ENCODE peak calls at places on chromosomes 5 and 9, in seven cellular contexts. R is adrenal gland, C is HepG2, V is spleen, S is body of pancreas, M is lower leg skin, L is thyroid gland. H is an unnamed sample.

GRCh38 chr9:104227108-104227507 is 133.0 kb downstream of the SMC2 start:
- DNase-seq in R (no peak), C (no peak), V (no peak), S (no peak), M (no peak), L (no peak), H (no peak)

GRCh38 chr5:126982926-126983873 is 47.2 kb downstream of the MARCHF3 start:
- DNase-seq in R (no peak), C (no peak), V (no peak), S (no peak), M (no peak), L (no peak), H (no peak)

GRCh38 chr9:104810421-104811339 is 46.8 kb downstream of the NIPSNAP3B start:
- DNase-seq in R (peak), C (no peak), V (no peak), S (peak), M (no peak), L (peak), H (peak)

GRCh38 chr5:147809830-147810666 is 21.4 kb downstream of the SPINK1 start:
- DNase-seq in R (no peak), C (no peak), V (no peak), S (no peak), M (no peak), L (no peak), H (no peak)

GRCh38 chr5:165139730-165140129 is 1634.3 kb downstream of the MAT2B start:
- DNase-seq in R (no peak), C (no peak), V (no peak), S (no peak), M (no peak), L (no peak), H (no peak)

GRCh38 chr9:105118646-105119045 is 125.8 kb upstream of the SLC44A1 start:
- DNase-seq in R (no peak), C (no peak), V (no peak), S (no peak), M (no peak), L (no peak), H (no peak)

GRCh38 chr5:129664336-129664937 is 83.5 kb upstream of the MINAR2 start:
- DNase-seq in R (peak), C (peak), V (no peak), S (peak), M (peak), L (peak), H (no peak)

GRCh38 chr5:92508271-92508670 is 1072.7 kb downstream of the NR2F1-AS1 start:
- DNase-seq in R (no peak), C (no peak), V (no peak), S (no peak), M (no peak), L (no peak), H (no peak)

GRCh38 chr9:76433851-76434250 is 25.1 kb upstream of the GCNT1 start:
- DNase-seq in R (no peak), C (no peak), V (no peak), S (no peak), M (no peak), L (no peak), H (no peak)

GRCh38 chr9:117929873-117930272 is 225.7 kb downstream of the TLR4 start:
- DNase-seq in R (no peak), C (no peak), V (no peak), S (no peak), M (no peak), L (no peak), H (no peak)

GRCh38 chr5:142602720-142603245 is 83.1 kb downstream of the FGF1 start:
- DNase-seq in R (no peak), C (no peak), V (no peak), S (no peak), M (no peak), L (no peak), H (no peak)

GRCh38 chr5:114243281-114243982 is 118.4 kb upstream of the KCNN2 start:
- DNase-seq in R (no peak), C (no peak), V (no peak), S (no peak), M (no peak), L (no peak), H (no peak)

GRCh38 chr9:87336914-87337333 is 160.7 kb upstream of the DAPK1 start:
- DNase-seq in R (peak), C (peak), V (no peak), S (peak), M (no peak), L (peak), H (peak)

GRCh38 chr5:107668933-107669542 is 1.7 kb downstream of the EFNA5 start:
- DNase-seq in R (no peak), C (no peak), V (no peak), S (no peak), M (no peak), L (peak), H (no peak)

GRCh38 chr5:6105350-6105749 is 273.0 kb downstream of the MED10 start:
- DNase-seq in R (no peak), C (no peak), V (no peak), S (no peak), M (no peak), L (no peak), H (no peak)

GRCh38 chr9:72440383-72440782 is 75.4 kb upstream of the ZFAND5 start:
- DNase-seq in R (no peak), C (no peak), V (no peak), S (no peak), M (no peak), L (no peak), H (no peak)

GRCh38 chr5:146081685-146082084 is 23.7 kb downstream of the PLAC8L1 start:
- DNase-seq in R (no peak), C (no peak), V (no peak), S (no peak), M (no peak), L (no peak), H (no peak)

DNA sequence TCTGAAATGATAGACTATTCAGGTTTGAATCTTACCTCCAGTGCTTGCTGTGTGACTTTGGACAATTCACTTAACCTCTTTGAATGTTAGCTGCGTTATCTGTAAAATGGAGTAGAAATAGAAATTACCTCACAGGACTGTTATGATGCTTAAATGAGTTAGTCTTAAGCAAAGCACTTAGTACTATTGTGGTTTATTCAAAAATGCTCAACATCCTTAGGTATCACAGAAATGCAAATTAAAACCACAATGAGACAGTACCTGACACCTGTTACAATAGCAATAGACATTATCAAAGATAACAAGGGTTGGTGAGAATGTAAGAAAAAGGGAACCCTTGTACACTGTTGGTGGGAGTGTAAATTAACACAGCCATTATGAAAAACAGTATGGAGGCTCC is 77.6 kb upstream of the FREM1 start:
- DNase-seq in R (no peak), C (no peak), V (no peak), S (no peak), M (no peak), L (no peak), H (no peak)
- TF ChIP-seq POLR2A in R (no peak), C (no peak), V (no peak), S (no peak), M (no peak), L (no peak), H (no peak)

GRCh38 chr5:128081111-128081865 is 2.3 kb upstream of the SLC12A2 start:
- DNase-seq in R (no peak), C (no peak), V (no peak), S (no peak), M (no peak), L (no peak), H (no peak)

GRCh38 chr5:128083811-128084227 is 253 bp downstream of the SLC12A2 start:
- DNase-seq in R (no peak), C (peak), V (peak), S (no peak), M (no peak), L (peak), H (no peak)

GRCh38 chr5:128084228-128085167 is 932 bp downstream of the SLC12A2 start:
- DNase-seq in R (peak), C (no peak), V (peak), S (peak), M (peak), L (peak), H (no peak)

GRCh38 chr5:128083033-128083810 is at the start of gene SLC12A2:
- DNase-seq in R (peak), C (peak), V (peak), S (peak), M (peak), L (peak), H (peak)

DNA sequence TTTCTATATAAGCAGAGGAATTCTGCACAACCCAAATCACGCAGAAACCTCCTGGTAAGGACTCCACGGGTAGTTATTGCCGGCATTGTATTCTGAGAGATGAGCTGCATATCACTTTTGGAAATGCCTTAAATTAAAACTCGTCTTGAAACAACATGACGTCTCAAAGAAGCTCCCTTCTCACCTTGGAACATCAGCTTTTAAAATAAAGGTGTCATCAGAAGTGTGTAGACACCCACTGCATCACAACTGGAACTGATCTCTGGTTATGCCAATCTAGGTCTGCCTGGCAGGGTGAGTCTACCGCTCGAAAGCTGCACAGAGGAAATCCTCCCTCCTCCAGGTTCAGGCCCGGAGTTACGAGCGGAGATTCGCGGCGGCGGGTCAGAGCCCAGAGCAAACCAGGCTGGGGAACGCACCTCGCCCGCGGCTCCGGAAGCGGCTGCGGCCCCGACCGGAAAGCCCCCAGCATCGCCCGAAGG is 974 bp upstream of the SLC12A2 start:
- DNase-seq in R (no peak), C (no peak), V (no peak), S (no peak), M (no peak), L (no peak), H (no peak)
- TF ChIP-seq POLR2A in R (peak), C (peak), V (no peak), S (no peak), M (no peak), L (no peak), H (no peak)

GRCh38 chr9:95505072-95505471 is 11.7 kb downstream of the PTCH1 start:
- DNase-seq in R (no peak), C (no peak), V (no peak), S (no peak), M (no peak), L (no peak), H (no peak)

GRCh38 chr9:95506438-95506691 is 10.4 kb downstream of the PTCH1 start:
- DNase-seq in R (peak), C (peak), V (no peak), S (peak), M (no peak), L (peak), H (peak)

GRCh38 chr9:95506692-95507455 is 9.9 kb downstream of the PTCH1 start:
- DNase-seq in R (peak), C (peak), V (peak), S (peak), M (no peak), L (peak), H (peak)

GRCh38 chr9:95504053-95504963 is 12.5 kb downstream of the PTCH1 start:
- DNase-seq in R (no peak), C (peak), V (no peak), S (peak), M (no peak), L (peak), H (peak)

GRCh38 chr9:95505676-95506437 is 10.9 kb downstream of the PTCH1 start:
- DNase-seq in R (peak), C (peak), V (no peak), S (peak), M (no peak), L (peak), H (peak)
- TF ChIP-seq POLR2A in R (no peak), C (no peak), V (no peak), S (peak), M (no peak), L (peak), H (no peak)

DNA sequence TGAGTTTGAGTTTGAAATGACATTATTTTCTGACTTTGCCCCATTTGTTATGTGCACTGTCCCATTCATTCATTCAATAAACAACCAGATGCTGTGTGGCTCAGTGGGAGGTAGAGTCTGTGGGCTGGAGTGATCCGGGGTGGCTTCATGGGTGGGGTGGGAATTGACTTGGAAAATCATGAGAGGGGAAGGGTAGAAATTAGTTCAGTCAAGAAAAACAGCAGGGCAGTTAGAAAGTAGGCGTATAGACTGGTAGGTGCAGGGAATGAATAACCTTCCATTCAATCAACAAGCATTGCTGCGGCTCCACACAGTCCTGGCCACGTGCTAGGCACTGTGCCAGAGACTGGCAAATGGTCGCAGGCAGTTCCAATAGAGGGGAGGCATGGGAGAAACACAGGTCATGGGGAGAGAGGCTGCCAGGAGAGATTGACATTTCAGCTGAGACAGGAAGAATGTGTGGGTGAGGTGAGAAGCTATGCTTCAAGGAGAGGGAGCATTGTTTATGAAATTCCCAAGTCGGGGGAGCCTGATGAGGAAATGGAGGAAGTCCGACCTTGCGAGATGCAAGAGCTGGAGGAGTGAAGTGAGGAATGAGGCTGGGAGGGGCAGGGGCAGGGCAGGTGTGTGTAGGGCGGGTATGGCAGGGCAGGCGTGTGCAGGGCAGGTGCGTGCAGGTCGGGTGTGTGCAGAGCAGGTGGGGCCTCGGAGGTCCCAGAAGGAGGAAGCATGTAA is 54.5 kb upstream of the PPARGC1B start:
- DNase-seq in R (no peak), C (no peak), V (no peak), S (no peak), M (no peak), L (no peak), H (no peak)
- TF ChIP-seq POLR2A in R (no peak), C (no peak), V (no peak), S (no peak), M (no peak), L (no peak), H (no peak)

GRCh38 chr9:107733530-107733907 is 243.9 kb upstream of the KLF4 start:
- DNase-seq in R (peak), C (no peak), V (no peak), S (peak), M (peak), L (peak), H (no peak)
- TF ChIP-seq POLR2A in R (no peak), C (no peak), V (no peak), S (no peak), M (no peak), L (no peak), H (no peak)

GRCh38 chr5:139389701-139390638 is at the start of gene MZB1:
- DNase-seq in R (peak), C (no peak), V (peak), S (no peak), M (no peak), L (no peak), H (no peak)
- TF ChIP-seq POLR2A in R (no peak), C (no peak), V (no peak), S (no peak), M (no peak), L (no peak), H (no peak)

GRCh38 chr5:141523991-141524390 is 35.1 kb downstream of the PCDHGC5 start:
- DNase-seq in R (no peak), C (no peak), V (no peak), S (no peak), M (peak), L (no peak), H (no peak)

GRCh38 chr5:141522301-141522700 is 33.4 kb downstream of the PCDHGC5 start:
- DNase-seq in R (no peak), C (no peak), V (no peak), S (no peak), M (peak), L (no peak), H (no peak)

GRCh38 chr5:141518616-141519015 is 29.7 kb downstream of the PCDHGC5 start:
- DNase-seq in R (no peak), C (no peak), V (no peak), S (no peak), M (no peak), L (no peak), H (no peak)

GRCh38 chr5:141519605-141520288 is 30.9 kb downstream of the PCDHGC5 start:
- DNase-seq in R (no peak), C (no peak), V (no peak), S (no peak), M (no peak), L (no peak), H (no peak)

GRCh38 chr5:141521244-141521781 is 32.4 kb downstream of the PCDHGC5 start:
- DNase-seq in R (peak), C (peak), V (no peak), S (no peak), M (peak), L (no peak), H (peak)
- TF ChIP-seq POLR2A in R (no peak), C (no peak), V (no peak), S (no peak), M (no peak), L (no peak), H (no peak)

GRCh38 chr5:117760114-117760513 is 1185.5 kb upstream of the SEMA6A start:
- DNase-seq in R (no peak), C (no peak), V (no peak), S (no peak), M (no peak), L (no peak), H (no peak)

DNA sequence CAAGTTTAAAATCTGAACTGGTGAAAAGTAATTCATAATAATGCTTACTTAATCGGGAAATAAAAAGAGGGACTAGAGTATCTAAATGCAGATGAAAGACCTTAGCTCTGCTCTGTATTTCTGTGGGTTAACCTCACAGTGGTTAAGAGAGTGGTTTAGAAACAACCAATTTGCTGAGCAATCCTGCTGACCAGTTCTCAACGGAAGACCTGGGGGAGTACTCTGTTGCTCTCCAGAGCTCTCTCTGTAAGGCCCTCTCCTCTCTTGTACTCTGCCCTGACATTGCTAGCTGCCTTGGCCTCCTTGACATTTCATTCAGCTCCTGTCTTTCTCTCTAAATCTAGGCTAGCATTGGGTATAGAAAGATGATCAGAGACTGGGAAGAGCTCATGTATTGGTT is 1186.6 kb upstream of the SEMA6A start:
- DNase-seq in R (no peak), C (no peak), V (no peak), S (no peak), M (no peak), L (no peak), H (no peak)
- TF ChIP-seq POLR2A in R (no peak), C (no peak), V (no peak), S (no peak), M (no peak), L (no peak), H (no peak)

DNA sequence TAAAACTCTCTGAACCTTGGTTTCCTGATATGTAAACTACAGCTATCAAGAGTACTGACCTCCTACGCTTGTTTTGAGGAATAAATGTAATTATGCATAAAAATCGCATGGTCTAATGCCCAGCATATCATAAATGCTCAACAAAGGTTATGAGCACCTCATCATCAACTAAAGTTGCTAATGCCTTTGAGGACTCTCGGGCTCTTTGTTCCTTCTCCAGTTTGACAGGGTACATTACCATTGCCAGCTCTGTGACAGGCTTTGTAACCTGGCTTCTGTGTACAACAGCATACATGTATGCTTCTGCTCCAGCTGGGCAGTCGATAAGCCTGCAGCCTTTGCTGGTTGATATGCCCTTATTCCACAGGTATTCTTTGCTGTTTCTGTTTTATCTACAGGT is 95.2 kb downstream of the C9orf152 start:
- DNase-seq in R (no peak), C (no peak), V (no peak), S (no peak), M (no peak), L (no peak), H (no peak)
- TF ChIP-seq POLR2A in R (no peak), C (no peak), V (no peak), S (no peak), M (no peak), L (no peak), H (no peak)

GRCh38 chr5:175344331-175345200 is 99.4 kb downstream of the DRD1 start:
- DNase-seq in R (no peak), C (peak), V (no peak), S (no peak), M (no peak), L (no peak), H (no peak)
- TF ChIP-seq POLR2A in R (no peak), C (no peak), V (no peak), S (no peak), M (no peak), L (no peak), H (no peak)